ENCODE peak calls at places on chromosomes 13 and 19, in eight cellular contexts. A, V, C, Y, Z, I, W and D are unnamed samples.

GRCh38 chr19:17243854-17244617 is 1.7 kb downstream of the NR2F6 start:
- DNase-seq in C (peak; percentile 65), Z (peak; percentile 88), I (no peak), V (peak; percentile 76), Y (no peak), W (peak; percentile 70), A (peak; percentile 58), D (peak; percentile 64)

GRCh38 chr19:18304496-18305312 is 18.2 kb downstream of the LSM4 start:
- DNase-seq in Y (no peak), V (peak; percentile 94), C (peak; percentile 92), W (peak; percentile 75), A (peak; percentile 68), Z (peak; percentile 97), I (peak; percentile 81), D (peak; percentile 69)

GRCh38 chr19:44587863-44588752 is 25.3 kb upstream of the IGSF23 start:
- DNase-seq in Z (no peak), W (no peak), A (no peak), V (no peak), I (peak; percentile 68), C (no peak), Y (no peak), D (no peak)

GRCh38 chr19:21202865-21203494 is 61.1 kb downstream of the ZNF431 start:
- DNase-seq in W (no peak), C (peak; percentile 55), V (no peak), Z (no peak), Y (no peak), I (peak; percentile 57), A (peak; percentile 64), D (peak; percentile 47)

GRCh38 chr19:27773318-27774094 is 1439.4 kb downstream of the UQCRFS1 start:
- DNase-seq in Z (no peak), V (peak; percentile 43), C (no peak), Y (no peak), A (no peak), W (no peak), I (no peak), D (no peak)

GRCh38 chr13:104534847-104535246 is 1468.6 kb upstream of the SLC10A2 start:
- DNase-seq in V (no peak), I (peak; percentile 14), Y (no peak), Z (no peak), A (no peak), C (no peak), W (no peak), D (no peak)

GRCh38 chr19:15991602-15992001 is 42.8 kb downstream of the OR10H4 start:
- DNase-seq in V (no peak), I (no peak), Z (no peak), Y (no peak), C (no peak), W (no peak), A (no peak), D (no peak)

GRCh38 chr19:44530777-44531176 is 1.3 kb upstream of the CEACAM20 start:
- DNase-seq in C (no peak), I (no peak), W (no peak), V (no peak), Z (no peak), Y (no peak), A (no peak), D (no peak)

GRCh38 chr13:43359536-43359935 is 336.1 kb downstream of the DNAJC15 start:
- DNase-seq in I (no peak), Z (no peak), C (no peak), W (no peak), Y (no peak), V (no peak), A (no peak), D (no peak)

GRCh38 chr19:49939721-49940481 is 10.6 kb upstream of the NUP62 start:
- DNase-seq in Y (no peak), W (no peak), A (no peak), I (no peak), C (no peak), V (no peak), Z (peak; percentile 60), D (no peak)

GRCh38 chr19:57075801-57076492 is 43.8 kb upstream of the USP29 start:
- DNase-seq in C (no peak), A (no peak), V (no peak), Z (no peak), I (no peak), Y (no peak), W (no peak), D (no peak)

GRCh38 chr19:34241513-34242337 is 12.6 kb upstream of the GARRE1 start:
- DNase-seq in A (peak; percentile 47), Y (no peak), W (peak; percentile 75), I (no peak), V (no peak), Z (no peak), C (peak; percentile 60), D (peak; percentile 79)

GRCh38 chr13:77492982-77493381 is 42.5 kb upstream of the SCEL start:
- DNase-seq in I (peak; percentile 89), Z (no peak), Y (no peak), V (no peak), W (no peak), C (no peak), A (peak; percentile 23), D (no peak)

GRCh38 chr19:12828494-12828893 is 5.9 kb downstream of the RTBDN start:
- DNase-seq in A (peak; percentile 49), W (peak; percentile 67), Z (no peak), V (no peak), I (peak; percentile 76), Y (no peak), C (peak; percentile 62), D (peak; percentile 54)

GRCh38 chr19:32866564-32867265 is 2.9 kb downstream of the SLC7A9 start:
- DNase-seq in A (no peak), Z (no peak), V (no peak), Y (no peak), C (no peak), W (no peak), I (no peak), D (no peak)

GRCh38 chr13:46656786-46657185 is 103.8 kb downstream of the LRCH1 start:
- DNase-seq in Z (no peak), A (no peak), W (no peak), C (no peak), Y (no peak), V (no peak), I (no peak), D (no peak)

GRCh38 chr13:97140611-97141010 is 81.5 kb upstream of the MBNL2 start:
- DNase-seq in W (no peak), V (no peak), C (no peak), Z (no peak), A (no peak), Y (no peak), I (no peak), D (no peak)

GRCh38 chr19:58394821-58395219 is 636 bp upstream of the RNF225 start:
- DNase-seq in A (no peak), Y (peak; percentile 65), V (no peak), I (no peak), W (no peak), Z (peak; percentile 30), C (peak; percentile 13), D (no peak)

GRCh38 chr13:49828452-49828851 is 36.0 kb upstream of the KPNA3 start:
- DNase-seq in W (no peak), A (no peak), Z (no peak), C (no peak), Y (no peak), V (no peak), I (no peak), D (no peak)

GRCh38 chr19:41926861-41927809 is 1.1 kb downstream of the ERFL start:
- DNase-seq in W (no peak), C (no peak), Z (no peak), A (no peak), Y (no peak), I (no peak), V (no peak), D (no peak)

GRCh38 chr19:41928754-41929535 is 696 bp upstream of the ERFL start:
- DNase-seq in Y (no peak), W (peak; percentile 55), Z (no peak), V (no peak), I (no peak), A (no peak), C (peak; percentile 67), D (no peak)

GRCh38 chr19:41926028-41926860 is 2.0 kb downstream of the ERFL start:
- DNase-seq in Y (no peak), V (no peak), W (no peak), Z (no peak), C (no peak), A (no peak), I (no peak), D (no peak)

GRCh38 chr19:41928221-41928683 is at the start of gene ERFL:
- DNase-seq in A (no peak), Y (no peak), W (no peak), I (no peak), V (no peak), C (peak; percentile 69), Z (no peak), D (no peak)

GRCh38 chr19:41927810-41928192 is 448 bp downstream of the ERFL start:
- DNase-seq in A (no peak), W (peak; percentile 39), C (peak; percentile 68), I (no peak), Z (no peak), Y (no peak), V (no peak), D (no peak)
- H3K27me3 ChIP-seq in A (peaks cover 98% of the 10 kb centered on the region), W (peaks cover 93% of the 10 kb centered on the region), C (no peaks in the 10 kb centered on the region), I (no peaks in the 10 kb centered on the region), Z (no peaks in the 10 kb centered on the region), Y (peaks cover 87% of the 10 kb centered on the region), V (peaks cover 29% of the 10 kb centered on the region), D (no peaks in the 10 kb centered on the region)

GRCh38 chr19:38949580-38950367 is 19.0 kb downstream of the MRPS12 start:
- DNase-seq in A (peak; percentile 89), Y (peak; percentile 84), I (peak; percentile 98), Z (peak; percentile 95), W (peak; percentile 76), V (peak; percentile 70), C (no peak), D (peak; percentile 93)
- H3K4me3 ChIP-seq in A (peak overlapping the region; percentile 12), Y (no peak overlapping the region), I (peak overlapping the region; percentile 30), Z (no peak overlapping the region), W (peak overlapping the region; percentile 22), V (peak overlapping the region; percentile 12), C (no peak overlapping the region), D (no peak overlapping the region)

DNA sequence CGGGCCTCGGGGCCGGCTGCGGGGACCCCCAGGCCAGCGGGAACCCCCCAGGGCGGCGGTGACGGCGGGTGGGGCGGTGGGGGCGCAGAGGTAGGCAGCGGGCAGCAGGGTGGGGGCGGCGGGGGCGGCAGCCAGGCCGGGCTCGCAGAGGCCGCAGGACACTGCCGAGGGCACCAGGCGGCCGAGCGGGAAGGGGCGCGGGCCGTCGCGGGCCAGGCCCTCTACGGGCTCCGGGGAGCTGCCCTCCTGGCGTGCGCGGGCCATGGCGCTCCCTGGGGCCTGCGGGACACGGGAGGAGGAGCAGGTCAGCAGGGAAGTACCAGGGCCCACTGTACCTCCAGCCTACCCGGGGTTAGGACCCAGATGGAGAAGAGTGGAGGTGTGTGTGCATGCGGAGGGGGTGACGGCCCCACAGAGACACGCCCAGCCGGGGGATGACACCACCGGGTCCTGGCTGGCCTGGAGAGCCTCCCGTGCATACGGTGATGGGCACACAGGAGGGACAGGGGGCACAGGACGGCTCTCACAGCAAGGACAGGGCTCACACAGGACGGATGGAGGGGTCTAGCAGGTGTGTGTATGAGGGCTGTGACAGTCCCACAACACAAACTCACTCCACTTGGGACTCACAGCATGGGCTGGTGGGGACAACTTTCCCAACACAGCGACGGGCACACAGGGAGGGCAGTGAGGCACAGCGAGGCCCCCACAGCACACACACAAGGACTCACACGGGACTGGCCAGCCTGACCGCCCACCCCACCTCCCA is 2.6 kb downstream of the BBC3 start:
- DNase-seq in Z (peak; percentile 82), Y (no peak), W (peak; percentile 74), V (no peak), A (peak; percentile 62), I (no peak), C (peak; percentile 66), D (peak; percentile 52)
- H3K4me1 ChIP-seq in Z (no peaks in the 10 kb centered on the region), Y (peaks cover 18% of the 10 kb centered on the region), W (peaks cover 46% of the 10 kb centered on the region), V (no peaks in the 10 kb centered on the region), A (peaks cover 20% of the 10 kb centered on the region), I (peaks cover 27% of the 10 kb centered on the region), C (peaks cover 75% of the 10 kb centered on the region), D (peaks cover 61% of the 10 kb centered on the region)

GRCh38 chr19:35870798-35871197 is 2.4 kb downstream of the APLP1 start:
- DNase-seq in Z (no peak), V (no peak), C (no peak), W (no peak), Y (no peak), A (no peak), I (no peak), D (no peak)
- H3K27me3 ChIP-seq in Z (no peaks in the 10 kb centered on the region), V (no peaks in the 10 kb centered on the region), C (peaks cover 6% of the 10 kb centered on the region), W (peaks cover 54% of the 10 kb centered on the region), Y (peaks cover 10% of the 10 kb centered on the region), A (no peaks in the 10 kb centered on the region), I (no peaks in the 10 kb centered on the region), D (no peaks in the 10 kb centered on the region)